ENCODE peak calls at places on chromosomes 12 and 14, in eight cellular contexts. W is RWPE1; Z is CMK; Q is body of pancreas; U is T follicular helper cell; P is germinal center; A is activated CD4-positive, alpha-beta T cell treated with anti-CD3 and anti-CD28 coated beads, Interleukin-2, amount 50 U/mL, for 1 hour; L is Daoy. C is an unnamed sample.

GRCh38 chr14:105196228-105196960 is 15.3 kb upstream of the NUDT14 start:
- DNase-seq in W (no peak), Z (no peak), Q (no peak), U (no peak), P (no peak), A (no peak), L (no peak), C (peak; percentile 71)

GRCh38 chr12:10191865-10192264 is 13.0 kb downstream of the TMEM52B start:
- DNase-seq in W (no peak), Z (no peak), Q (no peak), U (no peak), P (no peak), A (no peak), L (peak; percentile 25), C (no peak)

GRCh38 chr14:88842414-88842813 is 18.0 kb downstream of the TTC8 start:
- DNase-seq in W (no peak), Z (no peak), Q (no peak), U (no peak), P (no peak), A (no peak), L (no peak), C (no peak)

GRCh38 chr12:96500686-96501085 is 11.3 kb downstream of the CFAP54 start:
- DNase-seq in W (no peak), Z (no peak), Q (no peak), U (no peak), P (no peak), A (no peak), L (peak; percentile 25), C (no peak)

GRCh38 chr12:93689076-93689834 is 12.1 kb downstream of the CRADD start:
- DNase-seq in W (no peak), Z (no peak), Q (no peak), U (no peak), P (no peak), A (no peak), L (no peak), C (no peak)

GRCh38 chr14:103141117-103141796 is 18.0 kb downstream of the TNFAIP2 start:
- DNase-seq in W (peak; percentile 35), Z (no peak), Q (peak; percentile 51), U (no peak), P (peak; percentile 51), A (no peak), L (peak; percentile 64), C (no peak)

GRCh38 chr14:30957813-30958370 is 67.6 kb upstream of the AP4S1 start:
- DNase-seq in W (no peak), Z (no peak), Q (peak; percentile 43), U (no peak), P (no peak), A (no peak), L (no peak), C (no peak)

GRCh38 chr12:46358325-46358700 is 14.3 kb downstream of the SLC38A2 start:
- DNase-seq in W (no peak), Z (no peak), Q (no peak), U (no peak), P (no peak), A (no peak), L (no peak), C (no peak)

GRCh38 chr12:117884161-117884560 is 84.6 kb downstream of the KSR2 start:
- DNase-seq in W (no peak), Z (no peak), Q (no peak), U (no peak), P (no peak), A (no peak), L (no peak), C (no peak)

GRCh38 chr14:55581011-55581806 is 1.2 kb downstream of the KTN1 start:
- DNase-seq in W (peak; percentile 35), Z (no peak), Q (peak; percentile 45), U (peak; percentile 17), P (peak; percentile 30), A (peak; percentile 39), L (peak; percentile 66), C (peak; percentile 69)

GRCh38 chr12:109462868-109463692 is 14.0 kb downstream of the KCTD10 start:
- DNase-seq in W (peak; percentile 85), Z (no peak), Q (peak; percentile 53), U (no peak), P (no peak), A (no peak), L (peak; percentile 95), C (peak; percentile 87)

GRCh38 chr12:121799175-121799841 is 4.5 kb upstream of the SETD1B start:
- DNase-seq in W (peak; percentile 78), Z (no peak), Q (peak; percentile 60), U (no peak), P (peak; percentile 56), A (peak; percentile 62), L (peak; percentile 71), C (peak; percentile 79)